ENCODE peak calls at places on chromosome 18, in eight cellular contexts. D is EL, Y is lower leg skin, L is nucleus accumbens, R is AG08396, E is progenitor cell of endocrine pancreas, W is activated T-cell treated with anti-CD3 and anti-CD28 coated beads for 1 hour, H is GDM1. M is an unnamed sample.

GRCh38 chr18:49967914-49968313 is 154.6 kb upstream of the ACAA2 start:
- DNase-seq in R (no peak), L (no peak), W (no peak), E (no peak), Y (no peak), H (no peak), D (no peak), M (no peak)

GRCh38 chr18:23683671-23684070 is 5.6 kb upstream of the LAMA3 start:
- DNase-seq in R (no peak), D (peak; percentile 54), L (no peak), E (no peak), Y (no peak), H (no peak), W (no peak), M (no peak)

GRCh38 chr18:50879302-50880107 is 587 bp downstream of the ME2 start:
- DNase-seq in H (no peak), W (peak; percentile 6), R (peak; percentile 61), Y (peak; percentile 25), L (no peak), D (peak; percentile 53), E (no peak), M (peak; percentile 48)

GRCh38 chr18:32714571-32715148 is 58.2 kb downstream of the KLHL14 start:
- DNase-seq in L (no peak), W (no peak), D (no peak), H (peak; percentile 41), R (peak; percentile 10), Y (peak; percentile 17), E (peak; percentile 18), M (no peak)

GRCh38 chr18:36187138-36187825 is at the start of gene MOCOS:
- DNase-seq in H (no peak), E (peak; percentile 76), Y (peak; percentile 59), R (peak; percentile 92), L (no peak), W (peak; percentile 12), D (peak; percentile 73), M (no peak)

GRCh38 chr18:51162617-51163016 is 34.9 kb downstream of the MEX3C start:
- DNase-seq in Y (no peak), W (no peak), H (no peak), R (no peak), E (no peak), L (no peak), D (no peak), M (no peak)

GRCh38 chr18:58529714-58530354 is 99.1 kb downstream of the ALPK2 start:
- DNase-seq in R (peak; percentile 64), H (no peak), W (peak; percentile 58), E (peak; percentile 21), Y (peak; percentile 47), L (no peak), D (peak; percentile 72), M (no peak)

GRCh38 chr18:33833847-33834246 is 255.8 kb downstream of the ASXL3 start:
- DNase-seq in E (no peak), L (no peak), W (no peak), R (no peak), D (no peak), H (no peak), Y (no peak), M (no peak)

GRCh38 chr18:22378672-22379282 is 38.9 kb downstream of the CTAGE1 start:
- DNase-seq in L (no peak), D (peak; percentile 48), R (peak; percentile 46), Y (no peak), E (no peak), H (no peak), W (peak; percentile 1), M (peak; percentile 47)